ENCODE peak calls at places on chromosomes 1 and 21, in seven cellular contexts. T, I, B, V, L, O and M are unnamed samples.

GRCh38 chr21:37006521-37007291 is at the start of gene RIPPLY3:
- DNase-seq in L (no peak), B (no peak), I (no peak), V (peak), O (no peak), T (no peak), M (no peak)

GRCh38 chr1:83802450-83803152 is 196.3 kb downstream of the TTLL7 start:
- DNase-seq in V (no peak), L (no peak), O (no peak), I (no peak), T (no peak), B (no peak), M (no peak)

GRCh38 chr1:39410915-39411436 is 80.5 kb upstream of the BMP8A start:
- DNase-seq in B (no peak), T (peak), I (peak), L (peak), O (peak), V (peak), M (peak)

GRCh38 chr1:99786751-99787501 is 20.5 kb upstream of the FRRS1 start:
- DNase-seq in I (no peak), B (no peak), L (no peak), T (no peak), V (no peak), O (no peak), M (no peak)

GRCh38 chr1:244636488-244637259 is 16.3 kb upstream of the DESI2 start:
- DNase-seq in V (no peak), T (no peak), I (no peak), O (no peak), L (no peak), B (no peak), M (no peak)

GRCh38 chr1:6445062-6445763 is 20.6 kb downstream of the ESPN start:
- DNase-seq in B (no peak), I (peak), L (peak), O (no peak), V (peak), T (no peak), M (peak)

GRCh38 chr1:230992100-230992774 is 13.3 kb downstream of the ARV1 start:
- DNase-seq in I (no peak), L (peak), O (no peak), T (no peak), V (peak), B (no peak), M (no peak)

GRCh38 chr1:109509176-109510134 is at the start of gene AMIGO1:
- DNase-seq in B (peak), O (peak), V (peak), L (peak), T (peak), I (peak), M (peak)

GRCh38 chr1:183304466-183305122 is 113.6 kb downstream of the NMNAT2 start:
- DNase-seq in V (no peak), I (no peak), L (no peak), B (no peak), T (no peak), O (peak), M (no peak)

GRCh38 chr1:85201340-85202091 is 700 bp upstream of the SYDE2 start:
- DNase-seq in B (peak), T (peak), V (peak), L (peak), I (peak), O (peak), M (peak)

GRCh38 chr1:169288011-169288414 is 79.6 kb downstream of the NME7 start:
- DNase-seq in B (no peak), I (no peak), T (no peak), O (no peak), V (peak), L (no peak), M (peak)

GRCh38 chr1:21337931-21338567 is 47.8 kb upstream of the ECE1 start:
- DNase-seq in B (no peak), L (peak), I (peak), T (peak), V (no peak), O (peak), M (peak)

GRCh38 chr21:42784276-42784675 is 95.1 kb downstream of the WDR4 start:
- DNase-seq in T (no peak), L (no peak), B (no peak), I (no peak), O (peak), V (no peak), M (no peak)

GRCh38 chr1:45246760-45247159 is 40.4 kb upstream of the ZSWIM5 start:
- DNase-seq in V (peak), I (no peak), B (no peak), L (no peak), O (no peak), T (no peak), M (peak)

GRCh38 chr1:44417351-44418021 is 12.4 kb downstream of the RNF220 start:
- DNase-seq in B (no peak), I (no peak), O (no peak), L (no peak), V (no peak), T (peak), M (no peak)

GRCh38 chr1:56798053-56798471 is 21.1 kb downstream of the FYB2 start:
- DNase-seq in L (no peak), B (no peak), V (peak), I (no peak), T (no peak), O (peak), M (peak)

GRCh38 chr1:110756506-110756905 is 81.8 kb upstream of the KCNA3 start:
- DNase-seq in V (no peak), B (no peak), O (peak), I (no peak), T (peak), L (no peak), M (no peak)

GRCh38 chr1:18109756-18110597 is 2.4 kb downstream of the IGSF21 start:
- DNase-seq in O (no peak), I (peak), B (no peak), T (peak), L (peak), V (no peak), M (no peak)

GRCh38 chr1:161198877-161199431 is at the start of gene ADAMTS4:
- DNase-seq in L (no peak), B (no peak), T (peak), V (no peak), O (peak), I (no peak), M (peak)

GRCh38 chr1:57826535-57826934 is 402.7 kb upstream of the DAB1 start:
- DNase-seq in B (no peak), O (no peak), V (no peak), T (peak), I (no peak), L (no peak), M (no peak)

GRCh38 chr1:24318988-24319863 is at the start of gene GRHL3:
- DNase-seq in O (no peak), T (no peak), V (peak), L (peak), I (no peak), B (no peak), M (peak)

GRCh38 chr1:228210076-228210651 is 2.3 kb downstream of the OBSCN start:
- DNase-seq in T (peak), L (no peak), I (no peak), V (peak), O (peak), B (no peak), M (peak)

GRCh38 chr1:152034654-152035405 is 2.0 kb downstream of the S100A11 start:
- DNase-seq in O (peak), L (peak), T (no peak), B (peak), V (peak), I (no peak), M (peak)

GRCh38 chr1:92169161-92169560 is 48.6 kb upstream of the C1orf146 start:
- DNase-seq in B (no peak), I (no peak), T (no peak), L (no peak), O (no peak), V (no peak), M (no peak)

GRCh38 chr1:3625151-3625907 is 514 bp downstream of the TPRG1L start:
- DNase-seq in I (peak), O (peak), V (peak), B (peak), L (peak), T (no peak), M (no peak)

GRCh38 chr1:15347182-15347581 is 62.5 kb upstream of the EFHD2 start:
- DNase-seq in B (peak), O (no peak), V (no peak), T (no peak), I (no peak), L (no peak), M (no peak)

GRCh38 chr1:184051138-184051484 is 419 bp upstream of the TSEN15 start:
- DNase-seq in B (no peak), V (no peak), L (no peak), T (no peak), O (no peak), I (no peak), M (no peak)

GRCh38 chr21:27024316-27024715 is 57.4 kb upstream of the ADAMTS5 start:
- DNase-seq in T (no peak), I (no peak), L (no peak), O (no peak), B (no peak), V (no peak), M (no peak)

GRCh38 chr1:185969028-185969427 is 234.8 kb downstream of the HMCN1 start:
- DNase-seq in T (no peak), I (no peak), L (no peak), O (no peak), B (no peak), V (no peak), M (no peak)

GRCh38 chr1:228101994-228102790 is 933 bp downstream of the C1orf35 start:
- DNase-seq in T (no peak), I (no peak), V (peak), O (no peak), B (no peak), L (peak), M (peak)

GRCh38 chr1:202315576-202316168 is 26.1 kb downstream of the UBE2T start:
- DNase-seq in I (peak), L (peak), T (peak), B (peak), O (peak), V (peak), M (peak)

GRCh38 chr1:67458663-67459062 is 28.5 kb upstream of the SERBP1 start:
- DNase-seq in V (no peak), O (no peak), L (no peak), T (no peak), I (no peak), B (no peak), M (no peak)

GRCh38 chr1:58456470-58456869 is 90.1 kb downstream of the OMA1 start:
- DNase-seq in L (no peak), O (no peak), V (no peak), I (no peak), T (no peak), B (no peak), M (no peak)

DNA sequence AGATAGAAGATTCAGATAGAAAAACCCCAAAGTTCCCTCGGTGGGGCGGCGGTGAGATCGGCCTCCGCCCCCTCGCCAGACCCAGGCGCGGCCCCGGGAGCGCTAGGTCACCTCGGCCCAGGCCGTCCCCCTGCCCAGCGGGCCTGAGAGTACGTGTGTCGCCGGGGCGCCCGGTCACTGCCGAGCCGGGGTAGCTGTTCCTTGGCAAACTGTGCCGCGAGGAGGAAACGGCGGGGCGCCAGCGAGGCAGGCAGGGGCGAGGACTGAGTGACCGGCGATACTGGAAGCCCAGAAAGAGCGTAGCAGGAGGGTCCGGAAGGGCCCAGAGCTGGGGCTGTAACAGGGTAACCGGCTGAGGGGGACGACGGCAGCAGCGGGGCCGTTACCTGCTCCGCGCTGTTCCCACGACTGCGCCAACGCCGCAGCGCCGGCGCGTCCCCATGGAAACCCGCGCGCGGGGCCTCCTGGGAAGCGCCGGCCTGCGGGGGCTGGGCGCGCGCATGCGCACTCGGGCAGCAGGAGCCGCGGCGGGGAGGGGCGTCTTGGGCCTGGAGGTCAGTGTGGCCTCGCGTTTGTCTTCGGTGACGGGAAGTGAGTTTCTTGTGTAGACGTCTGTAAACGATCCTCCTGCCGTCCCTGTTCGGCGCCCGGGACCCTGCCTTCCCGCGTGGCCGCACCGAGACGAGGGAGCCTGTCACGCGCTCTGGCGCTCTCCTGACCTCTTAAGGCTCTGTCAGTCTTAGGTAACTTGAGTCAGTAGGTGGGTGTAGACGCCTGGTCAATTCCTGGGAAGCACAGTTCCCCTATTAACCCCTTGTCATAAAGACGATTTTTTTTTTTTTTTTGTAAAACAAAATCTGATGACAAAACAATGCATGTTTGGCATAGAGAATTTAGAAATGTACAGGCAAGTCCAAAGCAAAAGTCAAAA is at the start of gene LCA5L:
- DNase-seq in V (peak), L (peak), I (peak), O (peak), T (peak), B (peak), M (peak)
- TF ChIP-seq CTCF in V (no peak), L (peak), I (no peak), O (no peak), T (no peak), B (no peak), M (no peak)

DNA sequence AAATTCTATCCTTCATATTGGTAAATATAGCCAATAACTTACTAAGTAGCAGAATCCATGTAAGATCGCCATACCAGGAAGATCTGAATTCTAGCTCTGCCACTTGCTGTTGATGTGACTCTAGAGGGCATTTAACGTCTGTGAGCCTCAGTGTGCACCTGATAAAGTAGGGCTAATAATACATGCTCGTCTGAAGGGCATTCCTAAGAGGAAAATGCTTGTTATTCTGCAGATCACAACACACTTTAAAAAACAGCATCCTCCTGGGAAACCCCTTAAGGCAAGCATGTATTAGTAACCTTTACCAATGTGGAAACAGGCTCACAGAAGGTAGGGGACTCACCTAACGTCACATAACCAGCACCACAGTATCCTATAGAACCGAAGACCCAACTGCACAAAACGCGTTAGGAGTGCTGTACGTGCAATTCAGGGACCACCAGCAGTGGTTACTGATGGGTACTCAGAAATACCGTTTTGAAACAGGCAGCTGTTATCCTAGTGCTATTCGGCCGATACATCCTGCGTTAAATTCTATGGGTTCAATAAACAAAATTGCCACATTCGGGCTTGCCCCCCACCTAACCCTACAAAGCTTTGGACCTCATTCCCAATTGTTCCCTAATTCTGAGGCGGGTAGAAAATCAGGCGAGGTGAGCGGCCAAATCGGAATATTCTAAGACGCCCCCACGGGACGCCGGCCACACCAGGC is 758 bp downstream of the DEPDC1 start:
- DNase-seq in V (peak), B (no peak), I (no peak), L (no peak), O (no peak), T (no peak), M (peak)
- TF ChIP-seq CTCF in V (no peak), B (no peak), I (no peak), L (no peak), O (no peak), T (no peak), M (no peak)

DNA sequence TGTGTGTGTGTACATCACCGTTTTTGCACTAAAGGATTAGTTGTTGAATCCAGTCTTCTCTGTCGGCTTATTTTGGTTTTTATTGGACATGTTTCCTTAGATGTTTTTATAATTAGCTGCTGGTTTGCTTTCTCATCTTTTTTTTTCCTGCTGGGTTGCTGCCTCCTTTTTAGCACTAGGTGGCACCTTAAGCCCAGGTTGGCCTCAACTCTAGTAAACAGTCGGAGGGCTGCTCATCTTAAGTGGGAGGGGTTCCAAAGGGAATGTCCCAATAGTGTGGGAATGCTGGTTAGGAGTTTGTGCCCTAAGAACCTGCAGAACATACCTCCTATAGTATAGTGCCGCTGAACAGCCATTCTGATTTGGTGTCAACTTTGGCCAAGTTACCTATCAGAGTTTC is 570.1 kb upstream of the CXADR start:
- DNase-seq in L (no peak), O (no peak), I (no peak), V (peak), T (no peak), B (no peak), M (peak)
- TF ChIP-seq CTCF in L (no peak), O (peak), I (peak), V (peak), T (peak), B (no peak), M (peak)

GRCh38 chr1:189678779-189679178 is 798.9 kb downstream of the BRINP3 start:
- DNase-seq in I (no peak), V (peak), L (no peak), O (no peak), B (no peak), T (no peak), M (no peak)

GRCh38 chr1:189669846-189670245 is 807.8 kb downstream of the BRINP3 start:
- DNase-seq in L (no peak), T (no peak), B (no peak), O (no peak), V (no peak), I (no peak), M (no peak)

GRCh38 chr1:189673223-189673622 is 804.4 kb downstream of the BRINP3 start:
- DNase-seq in B (no peak), L (no peak), T (no peak), V (peak), O (no peak), I (no peak), M (no peak)
- TF ChIP-seq CTCF in B (no peak), L (no peak), T (no peak), V (peak), O (no peak), I (no peak), M (no peak)

GRCh38 chr1:205748398-205749093 is 1.4 kb downstream of the NUCKS1 start:
- DNase-seq in B (no peak), I (no peak), L (no peak), V (peak), O (peak), T (no peak), M (peak)

GRCh38 chr1:205746757-205747412 is 3.1 kb downstream of the NUCKS1 start:
- DNase-seq in I (no peak), V (peak), L (no peak), O (no peak), B (no peak), T (no peak), M (no peak)

GRCh38 chr1:205750683-205751651 is 985 bp upstream of the NUCKS1 start:
- DNase-seq in B (no peak), T (no peak), O (no peak), L (no peak), V (peak), I (no peak), M (no peak)

GRCh38 chr1:205749094-205749825 is 722 bp downstream of the NUCKS1 start:
- DNase-seq in I (peak), T (peak), L (peak), O (peak), V (peak), B (peak), M (peak)

DNA sequence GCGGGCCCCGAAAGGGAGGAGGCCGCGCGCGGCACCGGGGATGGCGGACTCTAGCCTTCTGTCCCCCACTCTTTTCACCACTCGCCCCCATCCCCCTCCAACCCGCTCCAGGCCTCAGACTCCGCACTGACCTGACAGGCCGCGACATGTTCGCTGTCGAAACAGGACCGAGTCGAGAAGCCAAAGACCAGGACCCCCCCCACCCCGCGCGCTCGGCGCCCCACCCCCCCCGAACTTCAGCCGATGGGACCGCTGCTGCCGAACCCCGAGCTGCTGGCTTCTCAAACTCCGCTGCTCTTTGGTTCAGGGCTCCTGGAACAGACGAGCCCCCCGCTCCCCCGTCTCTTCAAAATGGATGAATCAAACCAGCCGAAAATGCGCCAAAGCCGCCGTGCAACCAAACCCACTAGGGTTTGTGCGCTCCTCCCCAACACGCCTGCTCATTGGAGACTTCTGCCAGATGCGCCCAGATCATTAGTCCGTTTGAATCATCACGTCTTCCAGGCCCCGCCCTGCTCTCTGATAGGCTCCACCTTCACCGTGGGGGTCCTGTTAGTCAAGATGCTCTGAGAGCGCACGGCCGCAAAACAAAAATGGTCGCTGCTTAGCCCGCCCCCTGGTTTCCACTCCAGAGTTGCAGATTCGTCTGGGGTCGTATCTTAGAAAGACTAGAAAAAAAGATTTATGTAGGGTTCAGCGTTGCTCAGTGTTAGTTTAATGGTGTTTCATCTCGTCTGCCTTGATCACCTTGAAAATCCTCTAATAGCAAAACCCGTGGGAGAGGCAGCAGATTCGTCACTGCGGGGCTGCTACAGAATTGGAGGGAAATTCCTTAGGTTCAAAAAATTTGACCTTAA is at the start of gene NUCKS1:
- DNase-seq in L (peak), V (peak), I (peak), O (peak), B (peak), T (peak), M (peak)
- TF ChIP-seq CTCF in L (no peak), V (peak), I (no peak), O (peak), B (no peak), T (peak), M (no peak)

GRCh38 chr1:40693425-40693824 is 1.9 kb downstream of the NFYC start:
- DNase-seq in O (no peak), T (no peak), L (no peak), B (no peak), I (no peak), V (no peak), M (no peak)

GRCh38 chr1:40690919-40691537 is 476 bp upstream of the NFYC start:
- DNase-seq in L (no peak), O (no peak), T (no peak), B (no peak), I (no peak), V (no peak), M (no peak)

GRCh38 chr1:40689737-40690136 is 1.8 kb upstream of the NFYC start:
- DNase-seq in T (no peak), V (no peak), O (no peak), I (no peak), B (no peak), L (no peak), M (no peak)

GRCh38 chr1:40692429-40692905 is 963 bp downstream of the NFYC start:
- DNase-seq in I (no peak), V (peak), L (no peak), B (no peak), O (no peak), T (no peak), M (no peak)

GRCh38 chr1:40691538-40692428 is at the start of gene NFYC:
- DNase-seq in T (peak), B (peak), L (peak), O (peak), V (peak), I (peak), M (peak)
- TF ChIP-seq CTCF in T (peak), B (no peak), L (peak), O (no peak), V (no peak), I (no peak), M (no peak)